ENCODE peak calls at places on chromosomes 3 and 15, in six cellular contexts. Y is AG09309, U is thoracic aorta, V is epithelial cell of esophagus, K is body of pancreas, F is colonic mucosa. O is an unnamed sample.

GRCh38 chr3:42010530-42010929 is 48.6 kb upstream of the ULK4 start:
- DNase-seq in U (no peak), K (peak), Y (no peak), V (no peak), F (peak), O (no peak)

GRCh38 chr3:23490459-23490858 is 287.3 kb downstream of the UBE2E2 start:
- DNase-seq in U (no peak), K (no peak), Y (peak), F (no peak), V (peak), O (peak)

GRCh38 chr15:77500986-77501385 is 80.3 kb downstream of the HMG20A start:
- DNase-seq in Y (no peak), V (peak), K (no peak), F (no peak), U (no peak), O (peak)

GRCh38 chr3:194738254-194739093 is 52.8 kb downstream of the FAM43A start:
- DNase-seq in F (no peak), K (peak), V (peak), U (peak), Y (peak), O (peak)

GRCh38 chr3:25453521-25454410 is 25.7 kb downstream of the RARB start:
- DNase-seq in V (no peak), U (no peak), Y (peak), K (no peak), F (no peak), O (peak)

GRCh38 chr3:62445267-62445666 is 71.9 kb upstream of the FEZF2 start:
- DNase-seq in V (peak), Y (no peak), F (no peak), K (no peak), U (no peak), O (peak)

GRCh38 chr3:118408431-118408830 is 626.2 kb downstream of the IGSF11 start:
- DNase-seq in U (no peak), F (no peak), Y (no peak), K (no peak), V (peak), O (no peak)

GRCh38 chr3:126488205-126488604 is 12.5 kb upstream of the ZXDC start:
- DNase-seq in U (no peak), F (no peak), V (no peak), Y (no peak), K (no peak), O (no peak)

GRCh38 chr3:73766599-73767378 is 142.0 kb upstream of the PDZRN3 start:
- DNase-seq in F (no peak), Y (peak), U (no peak), K (no peak), V (peak), O (peak)

GRCh38 chr3:72320911-72321385 is 527.3 kb downstream of the SHQ1 start:
- DNase-seq in V (no peak), U (no peak), F (no peak), K (peak), Y (no peak), O (no peak)

GRCh38 chr3:37703633-37704032 is 158.0 kb upstream of the CTDSPL start:
- DNase-seq in F (no peak), U (no peak), Y (no peak), V (peak), K (no peak), O (peak)

GRCh38 chr3:124890573-124891190 is 3.5 kb upstream of the ITGB5 start:
- DNase-seq in F (no peak), K (no peak), Y (no peak), V (peak), U (no peak), O (no peak)

GRCh38 chr3:41026394-41027177 is 172.7 kb upstream of the CTNNB1 start:
- DNase-seq in K (peak), U (peak), F (peak), Y (no peak), V (peak), O (peak)

GRCh38 chr3:43317461-43318316 is 31.3 kb downstream of the SNRK start:
- DNase-seq in K (no peak), U (no peak), Y (no peak), V (no peak), F (no peak), O (peak)

GRCh38 chr3:131474115-131474514 is 28.7 kb downstream of the MRPL3 start:
- DNase-seq in U (no peak), Y (no peak), F (no peak), K (no peak), V (no peak), O (no peak)

GRCh38 chr3:194861375-194861774 is 175.7 kb downstream of the FAM43A start:
- DNase-seq in Y (no peak), K (no peak), V (no peak), U (no peak), F (no peak), O (no peak)

GRCh38 chr3:25430942-25431570 is 3.0 kb downstream of the RARB start:
- DNase-seq in Y (no peak), U (no peak), V (no peak), F (no peak), K (no peak), O (no peak)

GRCh38 chr3:129211772-129212171 is 28.1 kb upstream of the CNBP start:
- DNase-seq in U (no peak), F (peak), Y (no peak), K (peak), V (peak), O (peak)

GRCh38 chr3:50319181-50319871 is 3.2 kb downstream of the HYAL2 start:
- DNase-seq in V (no peak), F (no peak), Y (no peak), U (no peak), K (no peak), O (no peak)

GRCh38 chr3:10283638-10284037 is 9.1 kb downstream of the GHRL start:
- DNase-seq in V (peak), F (no peak), K (peak), U (no peak), Y (no peak), O (no peak)

GRCh38 chr15:32855942-32856341 is 138.1 kb downstream of the GREM1 start:
- DNase-seq in U (no peak), K (no peak), V (peak), Y (peak), F (no peak), O (peak)

GRCh38 chr3:183980408-183980807 is 37.3 kb downstream of the ABCC5 start:
- DNase-seq in K (peak), Y (no peak), U (no peak), V (no peak), F (no peak), O (peak)

GRCh38 chr15:94546838-94547237 is 315.5 kb downstream of the MCTP2 start:
- DNase-seq in U (no peak), Y (no peak), K (no peak), V (no peak), F (no peak), O (no peak)

GRCh38 chr3:168847293-168847883 is 751.7 kb upstream of the GOLIM4 start:
- DNase-seq in K (peak), F (no peak), Y (no peak), V (peak), U (no peak), O (peak)

GRCh38 chr3:160472344-160472743 is 22.8 kb upstream of the TRIM59 start:
- DNase-seq in U (no peak), K (no peak), V (no peak), F (no peak), Y (no peak), O (no peak)

GRCh38 chr3:157029365-157029790 is 130.6 kb downstream of the CCNL1 start:
- DNase-seq in F (no peak), Y (no peak), V (no peak), K (no peak), U (no peak), O (no peak)

GRCh38 chr15:30791239-30791638 is 112.5 kb upstream of the FAN1 start:
- DNase-seq in K (peak), F (no peak), V (no peak), Y (no peak), U (no peak), O (no peak)

GRCh38 chr3:5021571-5022092 is 42.4 kb downstream of the BHLHE40 start:
- DNase-seq in F (no peak), K (no peak), V (peak), Y (no peak), U (no peak), O (peak)

GRCh38 chr15:57340673-57341259 is 35.5 kb upstream of the CGNL1 start:
- DNase-seq in F (peak), Y (no peak), V (peak), U (no peak), K (peak), O (peak)

GRCh38 chr3:180321534-180321933 is 280.4 kb upstream of the TTC14 start:
- DNase-seq in V (no peak), U (no peak), K (no peak), Y (no peak), F (no peak), O (no peak)

GRCh38 chr15:65069179-65069578 is 1.4 kb upstream of the RASL12 start:
- DNase-seq in U (no peak), V (no peak), F (peak), K (no peak), Y (peak), O (peak)

GRCh38 chr15:48202068-48202467 is 4.0 kb upstream of the SLC12A1 start:
- DNase-seq in K (no peak), F (no peak), U (no peak), V (no peak), Y (no peak), O (no peak)

DNA sequence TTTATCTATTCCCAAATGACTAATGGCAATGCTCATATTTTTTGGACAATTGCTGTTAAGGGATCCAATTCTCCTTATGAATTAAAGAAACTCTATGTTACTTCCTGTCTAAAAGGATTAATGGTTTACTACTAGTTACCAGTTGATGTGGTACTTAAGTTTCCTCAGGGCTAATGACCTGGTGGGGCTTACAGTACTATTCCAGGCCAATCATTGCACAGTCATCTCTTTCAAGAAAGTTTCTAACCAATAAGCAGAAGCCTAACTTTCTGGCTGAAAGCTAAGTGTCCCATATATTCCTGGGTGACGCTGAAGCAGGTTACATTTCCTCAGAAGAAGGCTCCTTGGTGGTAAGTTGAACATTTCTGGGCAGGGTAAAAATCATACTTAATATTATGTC is at the start of gene SLC12A1:
- DNase-seq in Y (no peak), F (no peak), V (no peak), U (no peak), K (no peak), O (no peak)
- H3K4me3 ChIP-seq in Y (no peak), F (no peak), V (no peak), U (no peak), K (no peak), O (no peak)

GRCh38 chr3:189143321-189143720 is 28.4 kb upstream of the TPRG1 start:
- DNase-seq in U (no peak), Y (no peak), K (no peak), V (no peak), F (no peak), O (no peak)
- TF ChIP-seq CTCF in U (no peak), Y (no peak), K (no peak), V (no peak), F (no peak), O (no peak)

GRCh38 chr15:67824157-67824899 is 981 bp upstream of the SKOR1 start:
- DNase-seq in K (no peak), Y (no peak), V (no peak), F (no peak), U (no peak), O (no peak)
- H3K4me3 ChIP-seq in K (no peak), Y (no peak), V (no peak), F (no peak), U (no peak), O (no peak)

GRCh38 chr3:51718547-51719412 is 11.9 kb downstream of the GRM2 start:
- DNase-seq in U (no peak), Y (no peak), K (peak), V (peak), F (peak), O (peak)

GRCh38 chr3:51717947-51718346 is 11.1 kb downstream of the GRM2 start:
- DNase-seq in Y (no peak), U (no peak), K (no peak), F (no peak), V (no peak), O (no peak)

GRCh38 chr3:51721062-51721745 is 14.3 kb downstream of the GRM2 start:
- DNase-seq in V (no peak), K (no peak), F (no peak), U (no peak), Y (no peak), O (no peak)

GRCh38 chr3:51720292-51721061 is 13.6 kb downstream of the GRM2 start:
- DNase-seq in K (no peak), U (no peak), V (no peak), F (no peak), Y (no peak), O (no peak)

DNA sequence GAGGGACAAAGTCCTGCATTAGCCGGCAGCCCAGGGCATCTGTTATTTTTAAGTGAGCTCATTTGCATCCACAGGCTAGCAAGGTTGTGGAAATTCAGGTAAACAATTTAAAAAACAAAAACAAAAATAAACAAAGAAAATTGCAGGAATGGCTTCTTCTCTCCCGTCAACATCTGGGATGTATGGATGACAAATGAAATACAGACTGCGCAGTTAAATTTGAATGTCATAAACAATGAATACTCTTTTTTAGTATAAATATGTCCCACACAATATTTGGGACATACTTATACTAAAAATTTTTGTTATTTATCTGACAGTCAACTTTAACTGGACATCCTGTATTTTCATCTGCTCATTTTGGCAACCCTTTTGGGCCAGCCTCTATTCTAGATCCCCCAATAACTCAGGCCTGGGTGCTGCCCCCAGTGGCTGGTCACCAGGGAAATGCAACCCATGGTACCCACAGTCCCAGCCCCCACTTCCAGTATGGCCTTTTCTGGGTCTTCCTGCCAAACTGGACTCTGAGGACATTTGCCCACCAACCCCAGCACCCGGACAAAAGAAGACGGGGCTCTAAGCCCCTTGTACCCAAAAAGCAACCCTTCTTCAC is 12.7 kb downstream of the GRM2 start:
- DNase-seq in K (no peak), V (no peak), F (no peak), Y (no peak), U (no peak), O (no peak)
- TF ChIP-seq CTCF in K (no peak), V (no peak), F (no peak), Y (peak), U (no peak), O (no peak)

GRCh38 chr15:89091667-89092220 is 3.5 kb downstream of the ABHD2 start:
- DNase-seq in F (no peak), V (no peak), K (no peak), Y (no peak), U (no peak), O (no peak)
- H3K4me3 ChIP-seq in F (no peak), V (no peak), K (no peak), Y (no peak), U (peak), O (no peak)

GRCh38 chr3:12662593-12663310 is 1.2 kb downstream of the RAF1 start:
- DNase-seq in V (peak), Y (no peak), F (peak), K (peak), U (no peak), O (peak)

GRCh38 chr3:12663936-12664908 is at the start of gene RAF1:
- DNase-seq in U (peak), Y (peak), F (peak), V (peak), K (peak), O (peak)

GRCh38 chr3:12661926-12662592 is 1.9 kb downstream of the RAF1 start:
- DNase-seq in Y (no peak), K (no peak), U (no peak), V (no peak), F (no peak), O (no peak)

GRCh38 chr3:12660196-12660595 is 3.7 kb downstream of the RAF1 start:
- DNase-seq in F (no peak), V (no peak), U (no peak), Y (no peak), K (no peak), O (no peak)

DNA sequence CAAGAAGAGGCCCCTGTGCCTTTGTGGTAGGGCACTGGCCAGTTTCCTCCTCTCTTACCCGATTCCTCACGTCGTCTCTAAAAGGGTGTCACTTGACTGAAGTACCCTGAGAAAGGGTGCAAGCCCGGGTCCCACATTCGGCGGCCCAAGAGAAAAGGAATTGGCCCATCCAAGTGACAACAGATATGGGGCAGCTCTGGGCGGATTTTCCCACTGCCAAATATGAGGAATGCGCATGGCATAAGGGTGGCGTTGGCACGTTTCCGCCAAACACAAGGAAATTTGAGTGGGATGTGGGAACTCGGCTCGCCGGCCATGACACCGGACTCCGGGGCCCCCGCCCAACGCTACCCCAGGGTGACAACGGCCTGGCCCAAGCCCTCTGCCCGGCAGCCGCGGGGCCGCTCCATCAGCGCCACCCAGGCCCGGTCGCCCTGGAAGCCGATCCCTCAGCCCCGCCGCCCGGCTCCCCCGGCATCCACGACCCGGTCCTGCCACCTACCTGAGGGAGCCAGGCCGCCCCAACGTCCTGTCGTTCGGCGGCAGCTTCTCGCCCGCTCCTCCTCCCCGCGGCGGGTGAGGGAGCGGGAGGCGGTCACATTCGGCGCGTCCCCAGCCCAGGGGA is 494 bp downstream of the RAF1 start:
- DNase-seq in U (peak), Y (no peak), V (peak), F (peak), K (peak), O (peak)
- TF ChIP-seq CTCF in U (no peak), Y (no peak), V (no peak), F (no peak), K (no peak), O (no peak)

GRCh38 chr15:89813381-89814111 is 1.1 kb downstream of the ANPEP start:
- DNase-seq in F (no peak), K (no peak), V (no peak), U (no peak), Y (no peak), O (no peak)
- H3K4me3 ChIP-seq in F (no peak), K (no peak), V (no peak), U (peak), Y (peak), O (peak)